ENCODE peak calls at places on chromosome 1, in seven cellular contexts. V is neuronal stem cell, Z is uterus, U is Caco-2, Y is pancreas, J is breast epithelium, Q is mesendoderm. B is an unnamed sample.
A peak's percentile ranks its signal among the peaks of the same experiment; 100 is the strongest.

GRCh38 chr1:155296660-155297059 is 4.6 kb downstream of the PKLR start:
- DNase-seq in U (no peak), Q (no peak), Z (no peak), V (no peak), J (no peak), Y (no peak), B (no peak)

GRCh38 chr1:43980255-43981134 is 1.5 kb downstream of the B4GALT2 start:
- DNase-seq in V (no peak), Z (no peak), Y (no peak), Q (no peak), U (no peak), J (no peak), B (no peak)

GRCh38 chr1:81345110-81345509 is 455.6 kb upstream of the ADGRL2 start:
- DNase-seq in Z (no peak), J (no peak), U (no peak), Y (no peak), Q (no peak), V (no peak), B (no peak)

GRCh38 chr1:77407738-77408375 is 126.0 kb downstream of the AK5 start:
- DNase-seq in Z (no peak), Y (no peak), J (no peak), U (no peak), Q (no peak), V (no peak), B (no peak)

GRCh38 chr1:83011270-83011669 is 987.7 kb downstream of the TTLL7 start:
- DNase-seq in Y (no peak), J (no peak), Z (no peak), V (no peak), U (no peak), Q (no peak), B (no peak)

GRCh38 chr1:90295534-90295933 is 300.6 kb downstream of the ZNF326 start:
- DNase-seq in V (no peak), Q (no peak), U (no peak), Y (no peak), J (no peak), Z (no peak), B (no peak)

GRCh38 chr1:175129997-175130648 is 62.5 kb downstream of the KIAA0040 start:
- DNase-seq in U (no peak), Y (no peak), J (no peak), Q (peak; percentile 90), Z (no peak), V (peak; percentile 32), B (no peak)

GRCh38 chr1:30816211-30817082 is 58.9 kb upstream of the LAPTM5 start:
- DNase-seq in U (no peak), J (peak; percentile 65), V (peak; percentile 95), Q (peak; percentile 94), Y (peak; percentile 49), Z (peak; percentile 38), B (peak; percentile 95)

GRCh38 chr1:100606438-100606837 is 68.5 kb downstream of the GPR88 start:
- DNase-seq in U (no peak), V (no peak), Z (no peak), J (no peak), Y (no peak), Q (peak; percentile 41), B (peak; percentile 46)

DNA sequence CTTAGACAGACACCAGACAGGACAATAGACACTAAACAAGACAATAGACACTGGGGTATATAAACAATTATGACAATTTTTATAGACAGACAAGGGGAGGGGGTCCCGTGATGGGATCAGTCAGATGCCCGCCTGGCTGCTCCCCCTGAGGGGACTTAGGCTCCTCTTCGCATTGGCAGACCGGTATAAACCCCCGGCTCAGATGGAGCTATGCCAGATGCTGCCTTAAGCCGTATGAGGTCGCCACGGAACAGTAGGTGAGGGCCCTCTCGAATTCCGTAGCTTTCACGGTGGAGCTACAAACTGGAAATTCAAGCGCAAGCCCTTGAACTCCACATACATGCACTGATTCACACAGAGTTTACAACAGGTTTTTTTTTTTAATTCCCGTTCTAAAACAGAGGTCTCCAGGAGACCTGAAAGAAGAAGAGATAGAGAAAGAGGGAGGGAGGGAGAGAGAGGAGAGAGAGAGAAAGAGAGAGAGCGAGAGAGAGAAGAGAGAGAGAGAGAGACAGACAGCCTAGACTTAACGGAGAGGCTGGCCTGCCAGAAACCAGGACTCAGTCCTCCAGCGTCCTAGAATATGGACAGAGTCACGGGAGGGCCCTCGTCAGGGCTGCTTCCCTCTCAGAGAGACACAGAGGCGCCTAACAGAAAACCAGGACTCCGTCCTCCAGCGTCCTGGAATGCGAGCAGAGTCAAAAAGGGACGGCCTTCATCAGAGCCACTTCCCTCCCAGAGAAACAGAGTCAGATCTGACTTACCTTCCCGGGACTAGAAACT is 24.4 kb upstream of the TMEM54 start:
- DNase-seq in Q (peak; percentile 87), U (no peak), V (peak; percentile 30), Z (no peak), Y (peak; percentile 31), J (no peak), B (no peak)
- H3K4me3 ChIP-seq in Q (peak overlapping the region; percentile 14), U (no peak overlapping the region), V (no peak overlapping the region), Z (no peak overlapping the region), Y (no peak overlapping the region), J (no peak overlapping the region), B (no peak overlapping the region)

GRCh38 chr1:247113094-247113497 is 8.9 kb upstream of the ZNF669 start:
- DNase-seq in Z (no peak), V (no peak), U (no peak), Y (peak; percentile 75), J (no peak), Q (peak; percentile 48), B (peak; percentile 88)
- H3K36me3 ChIP-seq in Z (no peaks in the 10 kb centered on the region), V (no peaks in the 10 kb centered on the region), U (no peaks in the 10 kb centered on the region), Y (no peaks in the 10 kb centered on the region), J (no peaks in the 10 kb centered on the region), Q (no peaks in the 10 kb centered on the region), B (no peaks in the 10 kb centered on the region)

DNA sequence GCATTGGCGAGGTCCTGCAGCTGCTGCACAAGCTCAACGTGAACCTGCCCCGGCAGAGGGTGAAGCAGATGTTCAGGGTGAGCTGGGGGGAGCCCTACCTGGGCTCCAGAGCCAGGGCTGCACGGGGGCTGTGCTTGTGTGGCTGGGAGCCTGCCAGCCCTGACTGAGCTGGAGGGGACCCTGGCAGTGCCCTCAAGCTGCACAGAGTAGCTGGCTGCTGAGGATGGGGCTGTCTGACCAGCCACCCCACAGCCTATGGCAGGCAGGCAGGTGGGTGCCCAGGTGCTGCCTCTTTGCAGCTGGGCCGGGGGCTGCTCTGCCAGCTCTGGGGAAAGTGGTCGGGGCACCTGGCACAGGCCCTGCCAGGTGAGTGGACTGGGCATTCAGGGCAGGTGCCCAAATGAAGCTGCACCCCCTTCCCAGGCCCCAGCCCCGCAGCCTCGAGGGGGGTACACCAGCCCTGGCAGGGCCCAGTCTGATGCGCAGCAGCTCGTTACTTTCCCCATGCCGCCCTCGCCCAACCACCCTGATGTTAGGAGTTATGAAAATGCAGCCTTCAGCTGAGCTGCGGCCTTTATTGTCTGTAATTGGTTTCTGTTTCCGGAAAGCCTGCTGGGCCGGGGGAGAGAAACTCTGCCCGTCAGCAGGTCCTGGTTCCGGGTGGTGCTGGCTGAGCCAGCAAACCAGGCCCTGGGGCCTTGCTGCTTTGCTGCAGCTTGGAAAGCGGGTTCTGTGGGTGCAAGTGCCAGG is 4.3 kb downstream of the PLCH2 start:
- DNase-seq in Z (no peak), J (peak; percentile 32), U (no peak), V (no peak), Y (no peak), Q (no peak), B (no peak)
- H3K4me3 ChIP-seq in Z (no peak overlapping the region), J (no peak overlapping the region), U (no peak overlapping the region), V (no peak overlapping the region), Y (no peak overlapping the region), Q (no peak overlapping the region), B (no peak overlapping the region)

GRCh38 chr1:210234254-210234747 is 1.7 kb downstream of the SERTAD4 start:
- DNase-seq in Y (no peak), Q (peak; percentile 65), U (peak; percentile 38), J (no peak), Z (peak; percentile 34), V (no peak), B (no peak)
- H3K36me3 ChIP-seq in Y (no peaks in the 10 kb centered on the region), Q (no peaks in the 10 kb centered on the region), U (no peaks in the 10 kb centered on the region), J (no peaks in the 10 kb centered on the region), Z (no peaks in the 10 kb centered on the region), V (no peaks in the 10 kb centered on the region), B (no peaks in the 10 kb centered on the region)

B was measured in MG63.